ENCODE peak calls at places on chromosomes 5 and 9, in five cellular contexts. A is mesendoderm, O is HT1080, S is PC-9, P is NCI-H69. M is an unnamed sample.

GRCh38 chr9:133029994-133030316 is 842 bp upstream of the GTF3C5 start:
- DNase-seq in P (no peak), A (no peak), S (no peak), O (no peak), M (no peak)

GRCh38 chr9:137070201-137070905 is at the start of gene SAPCD2:
- DNase-seq in A (peak), S (peak), P (peak), O (peak), M (peak)

GRCh38 chr9:87871425-87872078 is 11.1 kb upstream of the SPATA31E1 start:
- DNase-seq in S (no peak), P (no peak), O (no peak), A (no peak), M (no peak)

GRCh38 chr5:167743685-167744084 is 547.8 kb upstream of the WWC1 start:
- DNase-seq in S (peak), P (no peak), O (peak), A (no peak), M (peak)

GRCh38 chr5:5702934-5703333 is 280.5 kb downstream of the ICE1 start:
- DNase-seq in A (no peak), P (no peak), S (no peak), O (no peak), M (no peak)

GRCh38 chr5:180209137-180209581 is at the start of gene RASGEF1C:
- DNase-seq in S (no peak), A (peak), O (no peak), P (peak), M (no peak)

GRCh38 chr5:119019431-119020348 is 31.3 kb upstream of the DTWD2 start:
- DNase-seq in O (no peak), A (no peak), P (peak), S (no peak), M (no peak)

GRCh38 chr9:68678430-68678829 is 26.6 kb upstream of the PIP5K1B start:
- DNase-seq in O (peak), S (no peak), A (peak), P (peak), M (no peak)

GRCh38 chr5:155678371-155678770 is 648.6 kb upstream of the SGCD start:
- DNase-seq in A (no peak), P (no peak), S (no peak), O (no peak), M (no peak)

GRCh38 chr5:75375414-75375813 is 38.4 kb downstream of the HMGCR start:
- DNase-seq in S (no peak), O (no peak), A (no peak), P (no peak), M (no peak)

GRCh38 chr9:133704711-133705181 is 33.4 kb downstream of the SARDH start:
- DNase-seq in A (no peak), P (no peak), O (no peak), S (no peak), M (no peak)

M was measured in A172.